ENCODE peak calls at places on chromosomes 5 and 9, in eight cellular contexts. X is stomach, B is AG04450, L is transverse colon, Q is endodermal cell, P is tibial nerve, O is progenitor cell of endocrine pancreas, I is OCI-LY7. A is an unnamed sample.
A peak's percentile ranks its signal among the peaks of the same experiment; 100 is the strongest.

GRCh38 chr5:127518319-127518621 is 830 bp downstream of the PRRC1 start:
- DNase-seq in B (no peak), Q (no peak), I (peak; percentile 73), P (no peak), O (no peak), L (no peak), X (no peak), A (no peak)

GRCh38 chr5:142013734-142014495 is 1.1 kb upstream of the GNPDA1 start:
- DNase-seq in B (no peak), L (peak; percentile 45), I (no peak), Q (peak; percentile 49), P (no peak), X (no peak), O (no peak), A (no peak)

GRCh38 chr5:173706700-173707099 is 90.2 kb upstream of the BOD1 start:
- DNase-seq in I (no peak), P (no peak), X (no peak), L (no peak), O (no peak), Q (no peak), B (no peak), A (no peak)

GRCh38 chr9:128148509-128149000 is 698 bp upstream of the LCN2 start:
- DNase-seq in P (no peak), Q (no peak), I (no peak), B (no peak), O (no peak), X (no peak), L (no peak), A (no peak)

GRCh38 chr5:75457691-75458090 is 53.7 kb downstream of the CERT1 start:
- DNase-seq in O (no peak), X (peak; percentile 66), I (no peak), L (no peak), P (no peak), B (no peak), Q (no peak), A (no peak)

GRCh38 chr9:105697871-105698270 is 3.5 kb downstream of the TMEM38B start:
- DNase-seq in B (no peak), X (no peak), I (no peak), P (no peak), O (no peak), Q (no peak), L (no peak), A (no peak)

GRCh38 chr9:120603601-120604000 is 23.6 kb upstream of the CDK5RAP2 start:
- DNase-seq in Q (no peak), I (no peak), L (no peak), P (no peak), O (no peak), B (no peak), X (no peak), A (no peak)

GRCh38 chr5:17302138-17302537 is 84.7 kb downstream of the BASP1 start:
- DNase-seq in L (no peak), B (no peak), P (no peak), I (no peak), X (no peak), Q (no peak), O (no peak), A (no peak)

GRCh38 chr9:127538849-127539258 is 73.2 kb upstream of the STXBP1 start:
- DNase-seq in O (no peak), B (no peak), P (no peak), X (no peak), L (no peak), Q (no peak), I (no peak), A (no peak)

GRCh38 chr5:172491481-172491880 is 37.2 kb upstream of the SH3PXD2B start:
- DNase-seq in X (no peak), Q (peak; percentile 36), B (no peak), P (no peak), L (peak; percentile 5), I (peak; percentile 28), O (no peak), A (no peak)

GRCh38 chr9:134215709-134216448 is 51.5 kb upstream of the RNU6ATAC start:
- DNase-seq in P (no peak), I (peak; percentile 63), L (no peak), B (peak; percentile 49), X (peak; percentile 40), O (no peak), Q (no peak), A (no peak)

GRCh38 chr5:135221696-135222095 is 177.3 kb downstream of the MACROH2A1 start:
- DNase-seq in B (no peak), X (peak; percentile 14), Q (peak; percentile 22), P (no peak), O (no peak), L (no peak), I (no peak), A (no peak)

GRCh38 chr5:107831612-107832395 is 161.1 kb upstream of the EFNA5 start:
- DNase-seq in P (no peak), L (no peak), O (no peak), I (no peak), Q (no peak), X (no peak), B (peak; percentile 43), A (no peak)

GRCh38 chr5:2147504-2148311 is 265.0 kb upstream of the IRX4 start:
- DNase-seq in P (no peak), L (no peak), B (no peak), X (no peak), Q (peak; percentile 77), I (no peak), O (no peak), A (no peak)

GRCh38 chr5:168885324-168886120 is 306.4 kb upstream of the PANK3 start:
- DNase-seq in Q (no peak), O (no peak), I (no peak), B (no peak), L (no peak), P (no peak), X (no peak), A (no peak)

GRCh38 chr5:124318661-124319060 is 427.8 kb downstream of the ZNF608 start:
- DNase-seq in B (no peak), P (no peak), L (no peak), I (no peak), X (no peak), O (no peak), Q (no peak), A (no peak)

GRCh38 chr5:35884789-35885172 is 28.1 kb downstream of the IL7R start:
- DNase-seq in I (peak; percentile 95), B (no peak), X (no peak), O (no peak), Q (no peak), P (no peak), L (no peak), A (no peak)

GRCh38 chr5:36523450-36523849 is 83.0 kb upstream of the SLC1A3 start:
- DNase-seq in X (no peak), I (no peak), Q (no peak), P (no peak), L (no peak), B (no peak), O (no peak), A (no peak)

GRCh38 chr9:93810028-93810971 is 144.9 kb downstream of the BARX1 start:
- DNase-seq in B (no peak), X (no peak), P (no peak), O (no peak), Q (peak; percentile 72), L (no peak), I (no peak), A (peak; percentile 8)

GRCh38 chr5:119578937-119579336 is 50.4 kb upstream of the FAM170A start:
- DNase-seq in P (no peak), X (no peak), O (no peak), L (no peak), I (peak; percentile 58), Q (peak; percentile 72), B (no peak), A (no peak)

GRCh38 chr9:100170085-100170484 is 71.0 kb downstream of the INVS start:
- DNase-seq in L (no peak), X (no peak), I (no peak), Q (no peak), P (no peak), O (no peak), B (no peak), A (no peak)

DNA sequence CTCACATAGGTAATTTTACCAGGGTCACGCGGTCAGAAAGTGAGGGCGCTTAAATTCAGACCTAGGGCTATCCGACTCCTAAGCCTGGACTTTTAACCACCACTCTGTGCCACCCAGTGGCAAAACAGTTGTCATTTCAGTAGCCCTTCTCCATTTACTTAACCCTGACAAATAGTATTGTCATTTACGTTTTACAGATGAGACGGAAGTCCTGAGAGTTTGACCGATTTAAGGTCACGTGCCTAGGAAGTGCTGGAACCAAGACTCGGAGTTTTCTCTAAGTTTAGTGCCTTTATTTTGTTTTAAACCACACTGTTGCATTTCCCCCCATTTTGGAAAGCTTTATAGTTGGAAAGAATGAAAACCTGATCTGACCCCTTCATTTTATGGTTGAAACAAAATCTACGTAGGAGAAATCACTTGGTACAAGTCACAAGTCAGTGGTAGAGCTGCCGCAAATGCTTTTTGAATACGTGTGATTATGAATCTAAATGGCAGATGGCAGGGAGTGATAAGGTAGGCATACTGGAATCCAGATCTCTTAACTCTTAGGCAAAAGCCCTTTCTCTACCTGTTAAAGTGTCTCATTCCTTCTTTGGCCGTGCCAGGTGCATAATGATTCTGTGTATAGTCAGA is 701 bp downstream of the MRRF start:
- DNase-seq in P (no peak), X (no peak), L (peak; percentile 28), I (peak; percentile 77), B (no peak), O (no peak), Q (no peak), A (no peak)
- TF ChIP-seq CTCF in P (no peak), X (no peak), L (peak; percentile 9), I (peak; percentile 60), B (no peak), O (no peak), Q (peak; percentile 43), A (no peak)

GRCh38 chr9:123996731-123997421 is 14.7 kb upstream of the LHX2 start:
- DNase-seq in O (no peak), B (no peak), L (no peak), P (no peak), X (peak; percentile 36), Q (peak; percentile 72), I (no peak), A (no peak)
- TF ChIP-seq CTCF in O (no peak), B (no peak), L (no peak), P (no peak), X (no peak), Q (no peak), I (no peak), A (no peak)

GRCh38 chr5:14942212-14942611 is 70.6 kb upstream of the ANKH start:
- DNase-seq in L (no peak), X (no peak), B (no peak), P (no peak), Q (no peak), O (no peak), I (no peak), A (no peak)
- TF ChIP-seq CTCF in L (no peak), X (no peak), B (no peak), P (no peak), Q (no peak), O (no peak), I (no peak), A (no peak)

DNA sequence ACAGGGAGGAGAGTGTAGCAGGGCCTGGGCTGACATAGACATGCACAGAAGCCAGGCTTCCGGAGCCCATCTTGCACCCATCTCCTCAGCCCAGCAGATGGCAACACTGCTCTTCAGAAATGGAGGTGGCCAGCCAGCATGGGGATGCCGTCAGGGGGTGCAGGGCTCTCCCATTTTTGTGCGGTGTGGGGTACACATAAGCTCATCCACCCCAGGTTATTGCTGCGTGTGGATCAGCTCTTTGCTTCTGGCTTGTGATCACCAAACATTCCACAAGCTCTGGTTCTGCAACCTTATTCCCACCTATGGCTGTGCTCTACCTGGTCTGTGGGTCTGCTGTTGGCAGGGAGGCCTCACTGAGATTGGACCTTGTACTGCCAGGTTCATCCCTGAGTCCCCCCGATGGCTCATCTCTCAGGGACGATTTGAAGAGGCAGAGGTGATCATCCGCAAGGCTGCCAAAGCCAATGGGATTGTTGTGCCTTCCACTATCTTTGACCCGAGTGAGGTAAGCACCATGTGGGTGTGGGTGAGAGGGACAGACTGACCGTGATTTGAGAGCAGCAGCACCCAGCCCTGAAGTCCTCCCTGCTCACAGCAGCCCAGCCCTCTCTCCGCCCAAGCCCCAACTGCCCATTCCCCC is 17.3 kb downstream of the SLC22A5 start:
- DNase-seq in Q (peak; percentile 91), B (no peak), O (peak; percentile 30), I (peak; percentile 86), L (peak; percentile 81), X (peak; percentile 78), P (peak; percentile 47), A (peak; percentile 62)
- TF ChIP-seq CTCF in Q (peak; percentile 89), B (peak; percentile 86), O (peak; percentile 72), I (peak; percentile 94), L (peak; percentile 90), X (peak; percentile 75), P (peak; percentile 90), A (no peak)

A was measured in activated B cell treated with CpG ODN at 0.5 μM for 24 hours.